ENCODE peak calls at places on chromosomes 11 and 22, in four cellular contexts. H is GM23338, F is upper lobe of left lung, G is spleen. U is an unnamed sample.

GRCh38 chr11:76208829-76209670 is 2.7 kb upstream of the WNT11 start:
- DNase-seq in H (peak; percentile 89), G (peak; percentile 95), F (peak; percentile 77), U (peak; percentile 85)

GRCh38 chr11:33633251-33634003 is 67.2 kb downstream of the C11orf91 start:
- DNase-seq in F (no peak), G (no peak), H (peak; percentile 30), U (peak; percentile 23)

GRCh38 chr11:1924121-1924520 is 4.6 kb downstream of the TNNT3 start:
- DNase-seq in H (no peak), G (peak; percentile 72), F (no peak), U (no peak)

GRCh38 chr11:135069884-135070283 is 657.8 kb upstream of the B3GAT1 start:
- DNase-seq in H (no peak), F (no peak), G (no peak), U (no peak)

GRCh38 chr22:46381142-46381541 is 45.6 kb downstream of the TRMU start:
- DNase-seq in F (no peak), H (no peak), G (no peak), U (no peak)

GRCh38 chr11:65315204-65315865 is 669 bp downstream of the CDC42EP2 start:
- DNase-seq in F (peak; percentile 77), H (peak; percentile 94), G (peak; percentile 95), U (peak; percentile 85)

GRCh38 chr22:48646216-48646925 is 1181.3 kb downstream of the BRD1 start:
- DNase-seq in G (no peak), H (no peak), F (no peak), U (no peak)

GRCh38 chr11:132898676-132899075 is 633.6 kb downstream of the OPCML start:
- DNase-seq in F (no peak), H (no peak), G (no peak), U (no peak)

GRCh38 chr11:19382131-19382611 is 141.4 kb upstream of the E2F8 start:
- DNase-seq in H (no peak), G (no peak), F (no peak), U (no peak)

GRCh38 chr11:35388054-35388453 is 31.3 kb downstream of the SLC1A2 start:
- DNase-seq in G (no peak), H (no peak), F (no peak), U (no peak)

GRCh38 chr11:35390737-35391682 is 28.3 kb downstream of the SLC1A2 start:
- DNase-seq in F (peak; percentile 54), G (no peak), H (no peak), U (peak; percentile 19)

GRCh38 chr11:35387341-35387982 is 31.9 kb downstream of the SLC1A2 start:
- DNase-seq in H (no peak), F (no peak), G (no peak), U (no peak)

GRCh38 chr11:35389897-35390462 is 29.4 kb downstream of the SLC1A2 start:
- DNase-seq in F (no peak), H (no peak), G (no peak), U (no peak)

GRCh38 chr11:35389112-35389511 is 30.2 kb downstream of the SLC1A2 start:
- DNase-seq in F (no peak), G (no peak), H (no peak), U (no peak)
- TF ChIP-seq POLR2AphosphoS5 in F (no peak), G (no peak), H (no peak), U (no peak)

DNA sequence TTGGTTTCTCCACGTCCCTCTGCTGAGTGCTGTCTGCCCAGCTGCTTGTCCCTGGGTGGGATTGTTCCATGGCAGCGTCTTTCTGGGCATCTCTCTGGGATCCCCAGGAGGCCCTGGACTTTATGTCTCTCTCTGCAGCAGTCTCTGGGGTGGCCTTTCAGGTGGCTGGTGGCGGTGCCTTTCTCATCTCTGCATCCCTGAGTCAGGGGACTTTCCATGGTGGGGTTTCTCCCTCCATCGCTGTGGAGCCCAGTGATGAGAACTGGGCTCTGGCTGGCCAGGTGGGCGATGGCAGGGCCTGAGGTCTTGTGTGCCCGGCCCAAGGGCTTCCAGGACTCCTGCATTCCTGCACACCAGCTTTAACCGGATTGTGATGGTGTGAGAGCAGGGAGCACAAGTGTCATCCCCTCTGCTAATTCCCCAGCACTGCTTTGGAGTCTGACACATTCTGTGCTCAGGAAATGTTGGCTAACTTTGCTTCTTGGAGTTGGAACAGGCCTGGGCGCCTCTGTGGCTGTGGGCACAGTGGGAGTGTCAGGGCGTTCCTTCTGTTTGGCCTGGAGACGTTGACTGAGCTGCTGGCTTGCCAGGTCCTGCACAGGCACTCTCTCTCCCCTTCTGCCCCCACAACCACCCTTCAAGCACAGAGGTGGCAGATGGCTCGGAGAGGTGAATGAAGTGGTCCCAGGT is 27.9 kb downstream of the FAM83F start:
- DNase-seq in F (no peak), H (no peak), G (peak; percentile 58), U (no peak)
- TF ChIP-seq POLR2AphosphoS5 in F (no peak), H (no peak), G (no peak), U (no peak)

GRCh38 chr11:77505956-77506355 is 32.1 kb upstream of the PAK1 start:
- DNase-seq in F (no peak), H (no peak), G (no peak), U (no peak)
- TF ChIP-seq POLR2AphosphoS5 in F (no peak), H (no peak), G (no peak), U (no peak)

GRCh38 chr11:12094872-12095800 is 15.3 kb upstream of the MICAL2 start:
- DNase-seq in H (no peak), F (peak; percentile 49), G (no peak), U (peak; percentile 83)
- TF ChIP-seq POLR2AphosphoS5 in H (no peak), F (no peak), G (no peak), U (no peak)

GRCh38 chr11:73758451-73758850 is 2.4 kb downstream of the RAB6A start:
- DNase-seq in F (no peak), G (no peak), H (no peak), U (no peak)

GRCh38 chr11:73760680-73761402 is at the start of gene RAB6A:
- DNase-seq in G (peak; percentile 100), H (peak; percentile 100), F (peak; percentile 100), U (peak; percentile 100)

GRCh38 chr11:73761403-73761945 is 600 bp upstream of the RAB6A start:
- DNase-seq in F (no peak), G (peak; percentile 83), H (no peak), U (peak; percentile 28)

GRCh38 chr11:73759520-73760065 is 1.3 kb downstream of the RAB6A start:
- DNase-seq in G (no peak), F (no peak), H (peak; percentile 14), U (no peak)

DNA sequence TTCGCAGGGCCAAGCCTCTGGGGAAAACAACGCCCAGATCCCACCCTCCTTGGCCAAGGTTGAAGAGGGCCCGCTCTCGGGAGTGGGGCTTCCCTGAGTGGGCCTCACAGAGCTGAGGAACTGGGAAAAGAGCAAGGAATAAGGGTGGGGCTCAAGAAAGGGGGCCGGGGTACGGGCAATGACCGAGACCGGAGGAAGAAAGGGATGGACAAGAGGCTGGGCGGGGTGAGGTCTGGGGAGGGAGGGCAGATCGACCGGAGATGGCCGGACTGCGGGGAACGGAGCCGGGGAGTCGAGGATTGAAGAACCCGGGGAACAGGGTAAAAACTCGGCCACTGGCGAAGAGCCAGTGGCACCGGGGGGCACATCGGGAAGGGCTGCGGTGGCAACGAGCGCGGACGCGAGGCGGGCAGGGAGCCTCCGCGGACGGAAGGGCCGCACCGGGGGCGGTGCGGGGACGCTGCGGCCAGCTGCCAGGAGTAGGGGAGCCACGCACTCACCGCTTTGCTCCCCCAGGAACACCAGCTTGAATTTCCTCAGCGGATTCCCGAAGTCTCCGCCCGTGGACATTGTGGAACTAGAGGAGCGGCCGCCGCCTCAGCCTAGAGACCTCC is 701 bp downstream of the RAB6A start:
- DNase-seq in F (peak; percentile 62), G (no peak), H (peak; percentile 61), U (peak; percentile 46)
- TF ChIP-seq POLR2AphosphoS5 in F (no peak), G (no peak), H (peak; percentile 9), U (no peak)

GRCh38 chr11:111938687-111939160 is 1.6 kb downstream of the DIXDC1 start:
- DNase-seq in F (no peak), G (no peak), H (peak; percentile 79), U (no peak)
- TF ChIP-seq POLR2AphosphoS5 in F (no peak), G (no peak), H (no peak), U (no peak)